ENCODE peak calls at places on chromosome 5, in five cellular contexts. One of them, this sample, is unnamed.

GRCh38 chr5:52638732-52639131 is 149.0 kb upstream of the ITGA1 start:
- DNase-seq in mucosa of descending colon: no peak
- DNase-seq in effector CD4-positive, alpha-beta T cell: no peak
- DNase-seq in stimulated activated CD8-positive, alpha-beta memory T cell treated with anti-CD3 and anti-CD28 coated beads, Interleukin-2, amount 100 ng/mL, for 48 hours: no peak
- DNase-seq in neuronal stem cell: no peak
- DNase-seq in this sample: no peak

GRCh38 chr5:11050596-11051304 is 289.7 kb upstream of the DAP start:
- DNase-seq in mucosa of descending colon: no peak
- DNase-seq in effector CD4-positive, alpha-beta T cell: no peak
- DNase-seq in stimulated activated CD8-positive, alpha-beta memory T cell treated with anti-CD3 and anti-CD28 coated beads, Interleukin-2, amount 100 ng/mL, for 48 hours: no peak
- DNase-seq in neuronal stem cell: no peak
- DNase-seq in this sample: no peak

GRCh38 chr5:146409081-146409671 is 38.0 kb upstream of the TCERG1 start:
- DNase-seq in mucosa of descending colon: no peak
- DNase-seq in effector CD4-positive, alpha-beta T cell: no peak
- DNase-seq in stimulated activated CD8-positive, alpha-beta memory T cell treated with anti-CD3 and anti-CD28 coated beads, Interleukin-2, amount 100 ng/mL, for 48 hours: no peak
- DNase-seq in neuronal stem cell: peak; percentile 9
- DNase-seq in this sample: no peak

GRCh38 chr5:17217421-17218352 is at the start of gene BASP1:
- DNase-seq in mucosa of descending colon: peak; percentile 63
- DNase-seq in effector CD4-positive, alpha-beta T cell: no peak
- DNase-seq in stimulated activated CD8-positive, alpha-beta memory T cell treated with anti-CD3 and anti-CD28 coated beads, Interleukin-2, amount 100 ng/mL, for 48 hours: no peak
- DNase-seq in neuronal stem cell: peak; percentile 80
- DNase-seq in this sample: no peak

GRCh38 chr5:6439588-6440550 is 8.8 kb upstream of the UBE2QL1 start:
- DNase-seq in mucosa of descending colon: no peak
- DNase-seq in effector CD4-positive, alpha-beta T cell: no peak
- DNase-seq in stimulated activated CD8-positive, alpha-beta memory T cell treated with anti-CD3 and anti-CD28 coated beads, Interleukin-2, amount 100 ng/mL, for 48 hours: no peak
- DNase-seq in neuronal stem cell: no peak
- DNase-seq in this sample: no peak

GRCh38 chr5:79774171-79774854 is 84.7 kb downstream of the CMYA5 start:
- DNase-seq in mucosa of descending colon: no peak
- DNase-seq in effector CD4-positive, alpha-beta T cell: no peak
- DNase-seq in stimulated activated CD8-positive, alpha-beta memory T cell treated with anti-CD3 and anti-CD28 coated beads, Interleukin-2, amount 100 ng/mL, for 48 hours: no peak
- DNase-seq in neuronal stem cell: no peak
- DNase-seq in this sample: peak; percentile 21

GRCh38 chr5:133489632-133490031 is 122.7 kb downstream of the FSTL4 start:
- DNase-seq in mucosa of descending colon: peak; percentile 21
- DNase-seq in effector CD4-positive, alpha-beta T cell: no peak
- DNase-seq in stimulated activated CD8-positive, alpha-beta memory T cell treated with anti-CD3 and anti-CD28 coated beads, Interleukin-2, amount 100 ng/mL, for 48 hours: no peak
- DNase-seq in neuronal stem cell: no peak
- DNase-seq in this sample: no peak

GRCh38 chr5:171226864-171227263 is 82.2 kb upstream of the TLX3 start:
- DNase-seq in mucosa of descending colon: no peak
- DNase-seq in effector CD4-positive, alpha-beta T cell: no peak
- DNase-seq in stimulated activated CD8-positive, alpha-beta memory T cell treated with anti-CD3 and anti-CD28 coated beads, Interleukin-2, amount 100 ng/mL, for 48 hours: no peak
- DNase-seq in neuronal stem cell: no peak
- DNase-seq in this sample: no peak

GRCh38 chr5:83474986-83475385 is 3.4 kb downstream of the VCAN start:
- DNase-seq in mucosa of descending colon: no peak
- DNase-seq in effector CD4-positive, alpha-beta T cell: no peak
- DNase-seq in stimulated activated CD8-positive, alpha-beta memory T cell treated with anti-CD3 and anti-CD28 coated beads, Interleukin-2, amount 100 ng/mL, for 48 hours: no peak
- DNase-seq in neuronal stem cell: peak; percentile 20
- DNase-seq in this sample: no peak

GRCh38 chr5:176651472-176651980 is 4.2 kb downstream of the TSPAN17 start:
- DNase-seq in mucosa of descending colon: no peak
- DNase-seq in effector CD4-positive, alpha-beta T cell: no peak
- DNase-seq in stimulated activated CD8-positive, alpha-beta memory T cell treated with anti-CD3 and anti-CD28 coated beads, Interleukin-2, amount 100 ng/mL, for 48 hours: no peak
- DNase-seq in neuronal stem cell: no peak
- DNase-seq in this sample: no peak

GRCh38 chr5:125408582-125409069 is 662.2 kb upstream of the ZNF608 start:
- DNase-seq in mucosa of descending colon: peak; percentile 17
- DNase-seq in effector CD4-positive, alpha-beta T cell: no peak
- DNase-seq in stimulated activated CD8-positive, alpha-beta memory T cell treated with anti-CD3 and anti-CD28 coated beads, Interleukin-2, amount 100 ng/mL, for 48 hours: no peak
- DNase-seq in neuronal stem cell: no peak
- DNase-seq in this sample: peak; percentile 75

GRCh38 chr5:109692011-109692410 is 2.3 kb downstream of the MAN2A1 start:
- DNase-seq in mucosa of descending colon: no peak
- DNase-seq in effector CD4-positive, alpha-beta T cell: no peak
- DNase-seq in stimulated activated CD8-positive, alpha-beta memory T cell treated with anti-CD3 and anti-CD28 coated beads, Interleukin-2, amount 100 ng/mL, for 48 hours: no peak
- DNase-seq in neuronal stem cell: no peak
- DNase-seq in this sample: no peak

GRCh38 chr5:116923344-116923743 is 348.7 kb upstream of the SEMA6A start:
- DNase-seq in mucosa of descending colon: no peak
- DNase-seq in effector CD4-positive, alpha-beta T cell: no peak
- DNase-seq in stimulated activated CD8-positive, alpha-beta memory T cell treated with anti-CD3 and anti-CD28 coated beads, Interleukin-2, amount 100 ng/mL, for 48 hours: no peak
- DNase-seq in neuronal stem cell: peak; percentile 40
- DNase-seq in this sample: no peak

GRCh38 chr5:197892-198489 is 6.7 kb downstream of the LRRC14B start:
- DNase-seq in mucosa of descending colon: no peak
- DNase-seq in effector CD4-positive, alpha-beta T cell: no peak
- DNase-seq in stimulated activated CD8-positive, alpha-beta memory T cell treated with anti-CD3 and anti-CD28 coated beads, Interleukin-2, amount 100 ng/mL, for 48 hours: no peak
- DNase-seq in neuronal stem cell: no peak
- DNase-seq in this sample: no peak

GRCh38 chr5:81721049-81721448 is 29.8 kb downstream of the SSBP2 start:
- DNase-seq in mucosa of descending colon: no peak
- DNase-seq in effector CD4-positive, alpha-beta T cell: no peak
- DNase-seq in stimulated activated CD8-positive, alpha-beta memory T cell treated with anti-CD3 and anti-CD28 coated beads, Interleukin-2, amount 100 ng/mL, for 48 hours: no peak
- DNase-seq in neuronal stem cell: no peak
- DNase-seq in this sample: no peak